ENCODE peak calls at places on chromosome 20, in eight cellular contexts. S is posterior cingulate gyrus; F is activated T-cell treated with anti-CD3 and anti-CD28 coated beads for 1 hour; K is substantia nigra; O is non-pigmented ciliary epithelial cell; Q is iPS DF 6.9; N is GM23338; Y is activated effector memory CD4-positive, alpha-beta T cell treated with anti-CD3 and anti-CD28 coated beads, Interleukin-2, amount 50 U/mL, for 16 hours. X is an unnamed sample.

GRCh38 chr20:21090112-21090737 is 15.9 kb downstream of the LINC00237 start:
- DNase-seq in Y (no peak), Q (no peak), N (peak; percentile 18), S (no peak), K (no peak), F (no peak), O (no peak), X (no peak)

GRCh38 chr20:47552996-47553395 is 51.3 kb downstream of the NCOA3 start:
- DNase-seq in Y (no peak), F (no peak), Q (no peak), N (no peak), K (no peak), S (no peak), O (no peak), X (no peak)

GRCh38 chr20:43843096-43843964 is 71.3 kb upstream of the TOX2 start:
- DNase-seq in O (peak; percentile 82), Q (no peak), S (no peak), K (no peak), F (no peak), N (no peak), Y (no peak), X (peak; percentile 69)

GRCh38 chr20:1946762-1947534 is 46.9 kb downstream of the PDYN start:
- DNase-seq in O (no peak), N (peak; percentile 99), Q (peak; percentile 88), Y (no peak), K (no peak), S (no peak), F (no peak), X (no peak)

GRCh38 chr20:36779656-36780025 is 6.1 kb upstream of the DSN1 start:
- DNase-seq in N (peak; percentile 64), O (no peak), S (no peak), Q (peak; percentile 11), Y (peak; percentile 21), K (no peak), F (no peak), X (no peak)

GRCh38 chr20:17663486-17663885 is 18.6 kb downstream of the RRBP1 start:
- DNase-seq in N (peak; percentile 32), K (no peak), S (no peak), Q (no peak), F (no peak), Y (no peak), O (no peak), X (no peak)

GRCh38 chr20:36507746-36508145 is 33.6 kb upstream of the MYL9 start:
- DNase-seq in S (no peak), N (no peak), O (no peak), F (no peak), Y (no peak), Q (no peak), K (no peak), X (no peak)

GRCh38 chr20:44600758-44601562 is 18.6 kb downstream of the PKIG start:
- DNase-seq in S (no peak), O (no peak), N (no peak), Y (no peak), Q (no peak), K (peak; percentile 25), F (no peak), X (peak; percentile 39)

GRCh38 chr20:48841196-48841860 is 13.5 kb upstream of the PREX1 start:
- DNase-seq in N (no peak), Q (no peak), S (no peak), O (no peak), F (no peak), Y (no peak), K (no peak), X (no peak)

GRCh38 chr20:21862224-21862927 is 156.9 kb downstream of the PAX1 start:
- DNase-seq in Q (peak; percentile 7), K (no peak), N (peak; percentile 67), O (no peak), S (no peak), Y (no peak), F (no peak), X (no peak)

GRCh38 chr20:62339647-62340062 is 27.5 kb downstream of the LAMA5 start:
- DNase-seq in Y (no peak), F (no peak), S (no peak), K (peak; percentile 1), Q (no peak), O (no peak), N (no peak), X (no peak)

GRCh38 chr20:44389871-44390270 is 34.4 kb downstream of the HNF4A start:
- DNase-seq in S (no peak), O (no peak), Q (no peak), N (no peak), F (no peak), Y (no peak), K (no peak), X (no peak)

GRCh38 chr20:9609892-9610502 is 95.6 kb downstream of the LAMP5 start:
- DNase-seq in N (peak; percentile 92), Q (peak; percentile 43), Y (no peak), O (peak; percentile 23), K (peak; percentile 71), F (peak; percentile 1), S (peak; percentile 74), X (peak; percentile 86)

GRCh38 chr20:54433653-54434052 is 41.7 kb upstream of the DOK5 start:
- DNase-seq in Y (no peak), O (no peak), K (no peak), Q (no peak), S (peak; percentile 46), F (no peak), N (no peak), X (no peak)

GRCh38 chr20:36847710-36848040 is 28.3 kb upstream of the TLDC2 start:
- DNase-seq in Y (no peak), O (no peak), K (no peak), Q (no peak), F (no peak), S (no peak), N (no peak), X (no peak)

GRCh38 chr20:33472868-33473267 is 17.0 kb upstream of the CBFA2T2 start:
- DNase-seq in F (no peak), O (no peak), S (no peak), K (no peak), N (no peak), Y (no peak), Q (no peak), X (no peak)

GRCh38 chr20:57996936-57997629 is 231.4 kb downstream of the ANKRD60 start:
- DNase-seq in Y (no peak), K (no peak), F (no peak), O (no peak), S (no peak), Q (no peak), N (no peak), X (peak; percentile 7)

GRCh38 chr20:37650661-37651060 is 43.2 kb upstream of the CTNNBL1 start:
- DNase-seq in Q (no peak), Y (no peak), K (no peak), F (no peak), S (no peak), O (no peak), N (no peak), X (no peak)

GRCh38 chr20:3383878-3384495 is 23.5 kb downstream of the DNAAF9 start:
- DNase-seq in Q (no peak), O (no peak), N (no peak), K (no peak), F (no peak), S (no peak), Y (no peak), X (no peak)

GRCh38 chr20:37469531-37469930 is 51.5 kb upstream of the NNAT start:
- DNase-seq in O (no peak), F (no peak), S (no peak), Q (no peak), K (no peak), Y (no peak), N (no peak), X (no peak)

GRCh38 chr20:56774873-56775272 is 145.8 kb downstream of the TFAP2C start:
- DNase-seq in Y (no peak), S (no peak), N (peak; percentile 28), K (no peak), Q (no peak), F (no peak), O (no peak), X (no peak)

GRCh38 chr20:47879771-47880170 is 94.5 kb upstream of the SULF2 start:
- DNase-seq in K (no peak), F (no peak), S (no peak), Q (no peak), O (no peak), N (no peak), Y (no peak), X (peak; percentile 36)

GRCh38 chr20:10328897-10329255 is 105.1 kb downstream of the MKKS start:
- DNase-seq in K (no peak), S (no peak), Q (no peak), Y (no peak), O (no peak), N (no peak), F (no peak), X (no peak)

GRCh38 chr20:48380661-48381060 is 447.1 kb downstream of the PREX1 start:
- DNase-seq in O (no peak), K (no peak), Q (no peak), F (no peak), N (no peak), S (no peak), Y (no peak), X (no peak)

GRCh38 chr20:4919047-4919704 is 82.1 kb downstream of the SLC23A2 start:
- DNase-seq in S (no peak), O (no peak), Q (no peak), N (peak; percentile 36), K (no peak), F (no peak), Y (no peak), X (no peak)

GRCh38 chr20:61437280-61438206 is 185.5 kb downstream of the CDH4 start:
- DNase-seq in S (peak; percentile 52), F (no peak), O (peak; percentile 9), Y (peak; percentile 27), N (peak; percentile 64), K (peak; percentile 28), Q (no peak), X (peak; percentile 20)

X was measured in dermis blood vessel endothelial cell.